ENCODE peak calls at places on chromosomes 16 and 17, in four cellular contexts. U is heart left ventricle, N is PC-9, H is brain microvascular endothelial cell. A is an unnamed sample.

GRCh38 chr17:31623990-31624389 is 232.5 kb downstream of the RAB11FIP4 start:
- DNase-seq in H (no peak), U (no peak), N (no peak), A (no peak)

GRCh38 chr16:83113317-83113716 is 486.5 kb downstream of the CDH13 start:
- DNase-seq in N (no peak), U (no peak), H (peak; percentile 32), A (no peak)

GRCh38 chr17:57489321-57489720 is 233.0 kb downstream of the MSI2 start:
- DNase-seq in U (no peak), H (no peak), N (peak; percentile 5), A (no peak)

GRCh38 chr17:50169121-50169764 is 3.4 kb downstream of the SGCA start:
- DNase-seq in H (no peak), U (no peak), N (peak; percentile 69), A (no peak)

GRCh38 chr17:3029213-3029913 is 34.0 kb downstream of the OR1D5 start:
- DNase-seq in N (no peak), H (no peak), U (peak; percentile 76), A (no peak)

GRCh38 chr17:32285770-32286517 is 20.3 kb downstream of the RHBDL3 start:
- DNase-seq in H (no peak), N (no peak), U (no peak), A (no peak)

GRCh38 chr17:1762906-1763829 is 1.3 kb downstream of the SERPINF1 start:
- DNase-seq in U (peak; percentile 52), H (peak; percentile 38), N (no peak), A (no peak)

GRCh38 chr17:40038882-40039513 is 15.2 kb downstream of the MED24 start:
- DNase-seq in N (no peak), U (peak; percentile 80), H (peak; percentile 87), A (peak; percentile 63)

GRCh38 chr16:29769507-29769906 is 8.5 kb upstream of the ZG16 start:
- DNase-seq in N (no peak), U (no peak), H (no peak), A (no peak)

GRCh38 chr16:47584464-47585225 is 123.5 kb downstream of the PHKB start:
- DNase-seq in N (no peak), H (no peak), U (no peak), A (no peak)

DNA sequence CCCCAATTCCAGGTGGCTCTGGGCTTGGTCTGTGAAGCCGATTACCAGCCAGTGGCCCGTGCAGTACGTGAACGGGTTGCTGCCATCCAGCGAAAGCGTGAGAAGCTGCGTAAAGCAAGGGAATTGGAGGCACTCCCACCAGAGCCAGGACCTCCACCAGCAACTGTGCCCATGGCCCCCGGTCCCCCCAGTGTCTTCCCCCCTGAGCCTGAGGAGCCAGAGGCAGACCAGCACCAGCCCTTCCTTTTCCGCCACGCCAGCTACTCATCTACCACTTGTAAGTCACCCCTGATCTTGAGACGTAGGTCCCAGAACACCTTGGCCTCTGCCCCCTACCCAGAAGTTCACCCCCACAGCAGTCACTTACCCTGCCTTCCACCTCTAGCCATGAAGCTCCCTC is 6.9 kb downstream of the WNK4 start:
- DNase-seq in H (no peak), N (no peak), U (no peak), A (no peak)
- H3K4me3 ChIP-seq in H (no peak overlapping the region), N (no peak overlapping the region), U (no peak overlapping the region), A (no peak overlapping the region)

GRCh38 chr16:59044616-59045015 is 310.5 kb upstream of the GOT2 start:
- DNase-seq in H (no peak), U (no peak), N (no peak), A (no peak)

GRCh38 chr16:59046335-59046734 is 312.2 kb upstream of the GOT2 start:
- DNase-seq in U (no peak), N (no peak), H (no peak), A (no peak)

GRCh38 chr16:59039066-59039465 is 304.9 kb upstream of the GOT2 start:
- DNase-seq in H (no peak), U (no peak), N (no peak), A (no peak)

GRCh38 chr16:59045496-59045895 is 311.4 kb upstream of the GOT2 start:
- DNase-seq in H (no peak), U (no peak), N (no peak), A (no peak)

DNA sequence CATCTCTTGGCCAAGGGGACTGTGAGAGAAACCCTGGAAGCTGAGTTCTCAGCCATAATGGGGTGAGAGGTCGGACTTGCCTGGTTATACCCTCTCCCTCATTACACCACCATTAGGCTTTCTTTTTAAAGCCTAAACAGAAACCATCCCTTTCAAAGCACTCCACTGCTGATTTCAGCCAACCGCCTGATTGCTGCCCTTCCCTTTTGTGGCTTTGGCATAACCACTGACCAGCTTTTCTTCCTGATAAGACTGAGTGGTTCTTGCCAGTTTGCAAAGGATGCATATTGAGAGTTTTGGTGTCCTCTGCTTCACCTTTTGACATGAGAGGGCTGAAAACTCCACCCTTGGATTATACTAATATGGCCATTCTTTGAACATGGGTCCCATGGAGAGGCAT is 308.2 kb upstream of the GOT2 start:
- DNase-seq in U (no peak), N (no peak), H (no peak), A (no peak)
- TF ChIP-seq CTCF in U (no peak), N (no peak), H (no peak), A (no peak)

GRCh38 chr17:76541739-76542450 is 2.1 kb downstream of the PRCD start:
- DNase-seq in N (no peak), H (no peak), U (no peak), A (no peak)
- H3K27ac ChIP-seq in N (no peak overlapping the region), H (no peak overlapping the region), U (no peak overlapping the region), A (peak overlapping the region; percentile 75)

GRCh38 chr16:88917915-88918627 is 51.6 kb upstream of the PABPN1L start:
- DNase-seq in N (no peak), U (no peak), H (no peak), A (no peak)
- H3K4me3 ChIP-seq in N (no peak overlapping the region), U (no peak overlapping the region), H (no peak overlapping the region), A (no peak overlapping the region)

GRCh38 chr16:86772671-86773338 is 194.5 kb downstream of the FOXL1 start:
- DNase-seq in U (no peak), H (peak; percentile 78), N (no peak), A (no peak)
- TF ChIP-seq CTCF in U (no peak), H (peak; percentile 28), N (no peak), A (no peak)

GRCh38 chr16:87954826-87955225 is 3.6 kb downstream of the BANP start:
- DNase-seq in H (no peak), N (peak; percentile 13), U (peak; percentile 4), A (no peak)

GRCh38 chr16:87951550-87952538 is 610 bp downstream of the BANP start:
- DNase-seq in N (peak; percentile 31), U (no peak), H (no peak), A (no peak)

GRCh38 chr16:87952751-87953150 is 1.5 kb downstream of the BANP start:
- DNase-seq in H (no peak), U (no peak), N (peak; percentile 24), A (no peak)

GRCh38 chr16:87954361-87954760 is 3.1 kb downstream of the BANP start:
- DNase-seq in H (no peak), N (no peak), U (no peak), A (peak; percentile 44)

GRCh38 chr16:87953308-87954208 is 2.3 kb downstream of the BANP start:
- DNase-seq in H (no peak), U (no peak), N (peak; percentile 19), A (no peak)
- H3K27ac ChIP-seq in H (no peak overlapping the region), U (no peak overlapping the region), N (no peak overlapping the region), A (peak overlapping the region; percentile 95)

A was measured in stomach.